ENCODE peak calls at places on chromosomes 16 and 17, in four cellular contexts. X, J, O and A are unnamed samples.

GRCh38 chr17:1227917-1228751 is 42.1 kb upstream of the BHLHA9 start:
- DNase-seq in X (no peak), J (no peak), O (no peak), A (no peak)

GRCh38 chr17:4118095-4118743 is 24.6 kb downstream of the ZZEF1 start:
- DNase-seq in X (no peak), J (no peak), O (no peak), A (no peak)

GRCh38 chr17:61580502-61580901 is 10.5 kb downstream of the NACA2 start:
- DNase-seq in X (no peak), J (no peak), O (no peak), A (no peak)

GRCh38 chr16:10016761-10017160 is 165.5 kb downstream of the GRIN2A start:
- DNase-seq in X (no peak), J (no peak), O (no peak), A (no peak)

GRCh38 chr17:146546-146945 is 9.2 kb downstream of the SCGB1C2 start:
- DNase-seq in X (peak), J (no peak), O (no peak), A (no peak)

GRCh38 chr17:55168970-55169687 is 95.6 kb upstream of the HLF start:
- DNase-seq in X (no peak), J (no peak), O (no peak), A (no peak)

GRCh38 chr17:44197980-44198720 is 1.5 kb downstream of the ATXN7L3 start:
- DNase-seq in X (peak), J (no peak), O (peak), A (peak)

GRCh38 chr16:83603981-83604570 is 203.7 kb upstream of the HSBP1 start:
- DNase-seq in X (no peak), J (no peak), O (no peak), A (no peak)

GRCh38 chr16:29809031-29809747 is 2.8 kb upstream of the PRRT2 start:
- DNase-seq in X (no peak), J (no peak), O (no peak), A (no peak)